ENCODE peak calls at places on chromosomes 11 and 22, in five cellular contexts. Y, O, C, X and Q are unnamed samples.

GRCh38 chr11:22359295-22359694 is 21.1 kb downstream of the SLC17A6 start:
- DNase-seq in Y (no peak), O (no peak), C (no peak), X (no peak), Q (no peak)

GRCh38 chr22:23278883-23279675 is 98.8 kb downstream of the BCR start:
- DNase-seq in Y (peak; percentile 78), O (peak; percentile 52), C (peak; percentile 38), X (no peak), Q (no peak)

GRCh38 chr11:33268945-33269567 is 11.9 kb downstream of the HIPK3 start:
- DNase-seq in Y (no peak), O (peak; percentile 50), C (no peak), X (no peak), Q (no peak)

GRCh38 chr11:73323464-73323863 is 15.4 kb downstream of the ARHGEF17 start:
- DNase-seq in Y (no peak), O (peak; percentile 84), C (no peak), X (peak; percentile 82), Q (no peak)

GRCh38 chr11:18063131-18063530 is 17.1 kb upstream of the TPH1 start:
- DNase-seq in Y (peak; percentile 30), O (no peak), C (no peak), X (no peak), Q (no peak)

GRCh38 chr22:23161029-23161428 is 15.8 kb downstream of the RAB36 start:
- DNase-seq in Y (no peak), O (no peak), C (no peak), X (no peak), Q (no peak)

GRCh38 chr11:33997473-33998347 is 53.8 kb upstream of the CAPRIN1 start:
- DNase-seq in Y (no peak), O (no peak), C (no peak), X (peak; percentile 4), Q (no peak)

GRCh38 chr11:75533843-75534242 is 8.1 kb upstream of the GDPD5 start:
- DNase-seq in Y (no peak), O (no peak), C (no peak), X (no peak), Q (no peak)

GRCh38 chr22:23062616-23063538 is 7.4 kb upstream of the GNAZ start:
- DNase-seq in Y (no peak), O (no peak), C (no peak), X (no peak), Q (no peak)

GRCh38 chr11:130076774-130077481 is 7.2 kb downstream of the APLP2 start:
- DNase-seq in Y (no peak), O (no peak), C (no peak), X (peak; percentile 24), Q (no peak)

GRCh38 chr11:118224512-118225180 is at the start of gene JAML:
- DNase-seq in Y (no peak), O (no peak), C (peak; percentile 78), X (no peak), Q (peak; percentile 66)

GRCh38 chr11:101974255-101974654 is 57.9 kb upstream of the ANGPTL5 start:
- DNase-seq in Y (no peak), O (peak; percentile 3), C (no peak), X (no peak), Q (no peak)

GRCh38 chr11:75495749-75496641 is 29.7 kb downstream of the GDPD5 start:
- DNase-seq in Y (no peak), O (no peak), C (no peak), X (peak; percentile 61), Q (no peak)

GRCh38 chr11:93871521-93871920 is 21.1 kb upstream of the VSTM5 start:
- DNase-seq in Y (no peak), O (no peak), C (no peak), X (no peak), Q (no peak)

GRCh38 chr11:57425565-57426438 is 1.1 kb downstream of the SLC43A3 start:
- DNase-seq in Y (peak; percentile 25), O (peak; percentile 30), C (no peak), X (no peak), Q (no peak)

GRCh38 chr11:118939948-118940598 is 14.3 kb upstream of the BCL9L start:
- DNase-seq in Y (no peak), O (peak; percentile 23), C (peak; percentile 37), X (peak; percentile 16), Q (peak; percentile 62)

GRCh38 chr11:110298298-110298765 is 1.9 kb upstream of the RDX start:
- DNase-seq in Y (peak; percentile 39), O (peak; percentile 37), C (no peak), X (no peak), Q (no peak)

GRCh38 chr11:104001474-104001873 is 35.0 kb upstream of the DDI1 start:
- DNase-seq in Y (no peak), O (peak; percentile 50), C (no peak), X (no peak), Q (no peak)

DNA sequence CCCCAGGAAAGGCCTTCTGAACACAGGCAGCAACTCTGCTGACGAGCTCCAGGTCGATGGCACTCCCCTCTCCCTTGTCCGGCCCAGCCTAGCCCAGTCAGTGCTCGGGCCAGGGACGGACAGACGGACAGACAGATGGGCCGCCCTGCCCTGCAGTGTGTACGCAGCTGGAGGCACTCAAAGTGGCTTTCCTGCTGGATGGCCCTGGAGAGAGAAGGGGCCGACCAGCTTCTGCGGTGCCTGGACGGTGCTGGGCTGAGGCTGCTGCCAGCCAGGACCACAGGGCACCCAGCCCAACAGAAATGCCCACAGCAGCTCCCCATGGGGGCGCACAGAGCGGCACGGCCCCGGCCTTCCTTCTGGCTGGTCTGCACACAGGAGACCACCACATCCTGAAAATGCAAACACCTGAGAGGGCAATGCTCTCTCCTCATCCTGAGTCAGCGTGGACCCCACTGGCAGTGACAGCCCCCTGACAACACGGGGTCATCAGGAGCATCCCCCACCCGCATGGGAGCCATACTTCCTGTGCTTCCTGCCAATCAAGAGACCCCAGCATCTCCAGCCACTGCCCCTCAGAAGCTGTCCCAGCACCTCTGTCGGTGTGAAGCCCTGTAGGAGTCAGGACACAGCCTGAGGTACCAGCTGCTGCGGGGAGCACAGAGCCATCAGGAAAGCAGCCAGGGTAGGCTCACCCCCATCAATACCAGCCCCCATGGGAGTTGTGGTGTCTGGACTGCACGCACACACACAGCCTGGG is 692 bp upstream of the MOB2 start:
- DNase-seq in Y (no peak), O (no peak), C (no peak), X (no peak), Q (no peak)
- H3K4me1 ChIP-seq in Y (peaks cover 39% of the 10 kb centered on the region), O (no peaks in the 10 kb centered on the region), C (peaks cover 59% of the 10 kb centered on the region), X (no peaks in the 10 kb centered on the region), Q (peaks cover 7% of the 10 kb centered on the region)

GRCh38 chr11:19987243-19987870 is 172.9 kb downstream of the DBX1 start:
- DNase-seq in Y (no peak), O (peak; percentile 54), C (no peak), X (no peak), Q (no peak)
- H3K27ac ChIP-seq in Y (no peak overlapping the region), O (no peak overlapping the region), C (no peak overlapping the region), X (no peak overlapping the region), Q (no peak overlapping the region)

GRCh38 chr22:39472570-39473556 is 16.1 kb downstream of the MGAT3 start:
- DNase-seq in Y (no peak), O (no peak), C (no peak), X (no peak), Q (no peak)
- H3K4me1 ChIP-seq in Y (peaks cover 33% of the 10 kb centered on the region), O (peaks cover 3% of the 10 kb centered on the region), C (peaks cover 19% of the 10 kb centered on the region), X (peaks cover 58% of the 10 kb centered on the region), Q (peaks cover 9% of the 10 kb centered on the region)

DNA sequence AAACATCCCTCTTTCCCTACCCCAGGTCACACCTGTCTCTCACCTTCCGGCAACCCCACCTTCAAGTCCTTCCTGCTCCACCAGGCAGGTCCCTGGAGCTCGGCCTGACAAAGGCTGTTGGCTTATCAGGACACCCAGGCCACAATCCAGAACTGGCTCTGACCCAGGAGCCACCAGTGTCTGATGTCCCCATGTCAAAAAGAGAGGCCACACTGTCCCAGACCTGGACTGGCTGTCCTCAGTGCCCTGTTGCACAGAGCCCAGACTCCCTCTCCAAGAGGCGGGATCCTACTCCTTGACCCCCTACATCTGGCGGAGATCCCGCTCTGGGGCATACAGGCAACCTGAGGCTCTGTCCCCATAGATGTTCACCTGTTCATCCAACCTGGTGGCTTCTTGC is 116.0 kb downstream of the MN1 start:
- DNase-seq in Y (no peak), O (no peak), C (no peak), X (no peak), Q (no peak)
- H3K27ac ChIP-seq in Y (no peak overlapping the region), O (no peak overlapping the region), C (no peak overlapping the region), X (no peak overlapping the region), Q (no peak overlapping the region)

GRCh38 chr22:35378547-35379078 is 2.3 kb upstream of the HMOX1 start:
- DNase-seq in Y (no peak), O (no peak), C (no peak), X (no peak), Q (no peak)
- H3K4me1 ChIP-seq in Y (peaks cover 39% of the 10 kb centered on the region), O (peaks cover 16% of the 10 kb centered on the region), C (peaks cover 22% of the 10 kb centered on the region), X (peaks cover 35% of the 10 kb centered on the region), Q (peaks cover 4% of the 10 kb centered on the region)

DNA sequence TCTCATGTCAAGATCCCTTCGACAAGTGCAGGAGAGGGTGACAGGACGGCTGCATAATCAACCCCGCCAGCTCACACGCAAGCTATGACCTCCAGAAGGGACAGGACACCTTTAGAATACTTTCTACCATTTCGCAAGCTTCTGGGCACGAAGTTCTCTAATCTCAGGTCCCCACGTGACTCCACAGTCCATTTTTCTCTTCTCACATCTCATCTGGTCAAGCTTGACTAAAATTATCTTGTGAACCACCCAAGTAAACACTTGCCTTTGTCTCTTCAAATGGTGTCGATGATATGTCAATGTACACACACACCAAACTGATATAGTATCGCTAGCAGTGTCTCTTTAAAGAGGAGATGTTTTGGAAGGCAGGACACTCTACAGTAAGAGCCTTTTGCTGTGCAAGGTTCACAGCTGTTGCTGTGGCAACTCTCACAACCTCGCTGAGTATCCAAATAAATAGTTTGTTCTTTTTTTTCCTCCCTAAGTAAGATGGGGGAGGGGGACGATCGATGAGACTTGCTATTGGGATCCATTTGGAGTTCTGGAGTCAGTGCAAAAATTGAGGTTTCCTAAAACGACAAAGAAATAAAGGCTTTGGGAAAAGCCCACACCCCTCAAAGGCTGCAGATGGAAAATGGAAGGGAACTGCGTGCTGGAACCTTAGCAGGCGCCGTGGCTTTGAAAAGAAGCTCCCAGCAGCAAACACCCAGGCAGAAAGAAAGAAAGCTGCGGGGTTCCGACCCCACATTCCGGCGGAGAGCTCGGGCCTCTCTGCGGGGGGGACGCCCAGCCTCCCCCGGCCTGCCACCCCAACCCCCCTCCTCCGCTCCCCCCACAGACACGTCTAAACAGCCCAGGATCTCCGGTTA is 215.4 kb upstream of the UBASH3B start:
- DNase-seq in Y (peak; percentile 43), O (peak; percentile 36), C (no peak), X (peak; percentile 79), Q (no peak)
- H3K27ac ChIP-seq in Y (no peak overlapping the region), O (peak overlapping the region; percentile 20), C (no peak overlapping the region), X (no peak overlapping the region), Q (no peak overlapping the region)

GRCh38 chr22:30320021-30320556 is 6.7 kb downstream of the TBC1D10A start:
- DNase-seq in Y (no peak), O (no peak), C (no peak), X (no peak), Q (no peak)
- H3K4me1 ChIP-seq in Y (peaks cover 51% of the 10 kb centered on the region), O (peaks cover 13% of the 10 kb centered on the region), C (peaks cover 100% of the 10 kb centered on the region), X (no peaks in the 10 kb centered on the region), Q (peaks cover 67% of the 10 kb centered on the region)

GRCh38 chr11:70399681-70400112 is 1.4 kb downstream of the CTTN start:
- DNase-seq in Y (peak; percentile 81), O (peak; percentile 97), C (no peak), X (peak; percentile 50), Q (no peak)
- H3K27ac ChIP-seq in Y (peak overlapping the region; percentile 85), O (peak overlapping the region; percentile 95), C (no peak overlapping the region), X (no peak overlapping the region), Q (no peak overlapping the region)